ENCODE peak calls at places on chromosomes 1 and 21, in seven cellular contexts. D is fibroblast of mammary gland, E is A549, S is cardiac fibroblast, K is right lobe of liver, X is AG09309, A is psoas muscle. B is an unnamed sample.

GRCh38 chr1:156664949-156665411 is 12.2 kb downstream of the NES start:
- DNase-seq in D (no peak), E (peak), S (peak), K (no peak), X (no peak), A (peak), B (no peak)

GRCh38 chr1:2946291-2946690 is 75.0 kb upstream of the ACTRT2 start:
- DNase-seq in D (no peak), E (no peak), S (no peak), K (peak), X (no peak), A (peak), B (no peak)

GRCh38 chr1:26357121-26357602 is 3.2 kb upstream of the CRYBG2 start:
- DNase-seq in D (no peak), E (no peak), S (no peak), K (no peak), X (no peak), A (no peak), B (no peak)

GRCh38 chr1:30008372-30008997 is 714.9 kb downstream of the MATN1 start:
- DNase-seq in D (no peak), E (no peak), S (no peak), K (no peak), X (no peak), A (no peak), B (no peak)

GRCh38 chr1:219385786-219386427 is 212.2 kb downstream of the LYPLAL1 start:
- DNase-seq in D (peak), E (peak), S (peak), K (peak), X (no peak), A (no peak), B (no peak)

GRCh38 chr1:220925707-220926106 is 46.5 kb downstream of the HLX start:
- DNase-seq in D (no peak), E (no peak), S (no peak), K (no peak), X (no peak), A (no peak), B (no peak)

GRCh38 chr1:116878804-116879477 is 30.8 kb upstream of the PTGFRN start:
- DNase-seq in D (peak), E (no peak), S (peak), K (no peak), X (no peak), A (peak), B (no peak)

GRCh38 chr1:205480349-205481278 is 23.9 kb upstream of the CDK18 start:
- DNase-seq in D (no peak), E (no peak), S (no peak), K (no peak), X (no peak), A (no peak), B (no peak)

GRCh38 chr1:226083303-226084101 is 21.0 kb downstream of the H3-3A start:
- DNase-seq in D (peak), E (peak), S (peak), K (peak), X (no peak), A (peak), B (no peak)

GRCh38 chr1:185681034-185681633 is 53.1 kb upstream of the HMCN1 start:
- DNase-seq in D (peak), E (peak), S (peak), K (no peak), X (no peak), A (no peak), B (no peak)

GRCh38 chr1:226038661-226039060 is 23.9 kb upstream of the H3-3A start:
- DNase-seq in D (no peak), E (no peak), S (no peak), K (no peak), X (no peak), A (no peak), B (no peak)

GRCh38 chr1:109170051-109170775 is 43.5 kb upstream of the SARS1 start:
- DNase-seq in D (no peak), E (no peak), S (peak), K (no peak), X (no peak), A (no peak), B (no peak)

GRCh38 chr21:41641821-41642368 is 125.0 kb downstream of the RIPK4 start:
- DNase-seq in D (peak), E (peak), S (peak), K (no peak), X (peak), A (peak), B (peak)

GRCh38 chr1:209839875-209840491 is 12.2 kb downstream of the UTP25 start:
- DNase-seq in D (peak), E (peak), S (peak), K (no peak), X (peak), A (no peak), B (peak)

GRCh38 chr1:89953072-89953626 is 41.8 kb upstream of the ZNF326 start:
- DNase-seq in D (peak), E (peak), S (peak), K (peak), X (peak), A (peak), B (peak)

GRCh38 chr1:184110253-184111204 is 59.0 kb downstream of the TSEN15 start:
- DNase-seq in D (no peak), E (no peak), S (no peak), K (no peak), X (no peak), A (no peak), B (no peak)

GRCh38 chr1:203145321-203146041 is 18.0 kb downstream of the ADORA1 start:
- DNase-seq in D (no peak), E (no peak), S (no peak), K (no peak), X (no peak), A (no peak), B (no peak)

GRCh38 chr21:45558044-45558721 is 15.9 kb upstream of the SLC19A1 start:
- DNase-seq in D (no peak), E (no peak), S (no peak), K (no peak), X (no peak), A (peak), B (no peak)

GRCh38 chr21:45973475-45974072 is 8.0 kb upstream of the COL6A1 start:
- DNase-seq in D (peak), E (peak), S (peak), K (peak), X (no peak), A (peak), B (no peak)

GRCh38 chr1:246761386-246761785 is 37.2 kb downstream of the SCCPDH start:
- DNase-seq in D (no peak), E (no peak), S (no peak), K (no peak), X (no peak), A (no peak), B (no peak)

GRCh38 chr1:222387020-222387816 is 160.7 kb downstream of the HHIPL2 start:
- DNase-seq in D (no peak), E (peak), S (no peak), K (no peak), X (no peak), A (no peak), B (no peak)

GRCh38 chr1:119116725-119117124 is 23.7 kb downstream of the WARS2 start:
- DNase-seq in D (peak), E (no peak), S (peak), K (no peak), X (no peak), A (no peak), B (no peak)

GRCh38 chr1:94698759-94699502 is 121.2 kb upstream of the SLC44A3 start:
- DNase-seq in D (peak), E (peak), S (peak), K (no peak), X (no peak), A (no peak), B (no peak)

GRCh38 chr1:40690919-40691537 is 476 bp upstream of the NFYC start:
- DNase-seq in D (no peak), E (no peak), S (no peak), K (no peak), X (no peak), A (no peak), B (no peak)

GRCh38 chr1:101451888-101452287 is 215.1 kb downstream of the S1PR1 start:
- DNase-seq in D (no peak), E (no peak), S (no peak), K (no peak), X (no peak), A (no peak), B (no peak)

GRCh38 chr1:104874044-104874443 is 1124.3 kb downstream of the AMY1C start:
- DNase-seq in D (no peak), E (no peak), S (no peak), K (no peak), X (no peak), A (no peak), B (no peak)

GRCh38 chr1:104878203-104878911 is 1128.7 kb downstream of the AMY1C start:
- DNase-seq in D (no peak), E (no peak), S (no peak), K (no peak), X (no peak), A (no peak), B (no peak)
- TF ChIP-seq CTCF in D (no peak), E (no peak), S (no peak), K (no peak), X (no peak), A (no peak), B (no peak)

DNA sequence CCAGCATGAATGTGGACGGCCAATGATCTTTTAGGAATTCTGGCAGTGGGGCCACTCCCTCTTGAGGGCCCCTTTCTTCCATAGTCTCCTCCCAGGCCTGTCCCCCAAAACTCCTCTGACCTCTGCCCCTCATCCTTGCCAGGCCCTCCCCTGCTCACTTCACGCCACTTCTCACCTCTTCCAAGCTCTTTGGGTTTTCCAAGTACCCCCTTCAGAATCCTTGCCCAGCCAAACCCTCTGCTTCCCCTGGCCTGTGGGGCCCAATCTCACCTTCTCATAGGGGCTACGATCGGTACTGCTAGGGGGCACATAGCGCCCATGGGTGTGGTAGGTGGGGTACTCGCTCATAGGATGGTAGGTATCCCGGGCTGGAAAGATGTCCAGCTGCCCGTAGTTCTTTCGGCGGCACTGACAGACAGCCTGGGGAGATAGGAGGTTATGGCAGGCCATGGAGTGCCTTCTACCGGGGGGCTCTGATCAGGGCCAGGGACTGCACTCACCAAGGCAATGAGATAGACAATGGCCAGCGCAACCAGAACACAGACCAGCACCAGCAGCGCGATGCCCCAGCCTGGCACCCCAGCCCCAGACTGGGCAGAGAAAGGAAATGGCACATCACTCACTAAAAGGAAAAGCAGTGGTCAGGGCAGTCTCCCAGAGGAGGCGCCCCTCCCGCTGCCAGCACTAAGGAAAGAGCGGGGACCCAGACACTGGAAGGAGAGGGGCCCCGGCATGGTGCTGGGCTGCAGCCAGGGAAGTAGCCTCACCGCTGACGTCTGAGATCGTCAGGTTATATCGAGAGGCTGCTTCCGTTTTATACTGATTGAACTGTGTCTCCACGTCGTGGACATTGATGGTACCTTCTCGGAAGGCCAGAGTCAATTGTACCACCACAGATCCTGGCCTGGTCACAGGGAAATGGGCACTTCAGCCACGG is 13.6 kb downstream of the TRIM46 start:
- DNase-seq in D (no peak), E (no peak), S (no peak), K (peak), X (no peak), A (peak), B (no peak)
- H3K4me3 ChIP-seq in D (no peak), E (no peak), S (no peak), K (no peak), X (no peak), A (no peak), B (no peak)

GRCh38 chr1:33119532-33120217 is 38.7 kb downstream of the AZIN2 start:
- DNase-seq in D (peak), E (no peak), S (no peak), K (no peak), X (no peak), A (no peak), B (no peak)
- TF ChIP-seq CTCF in D (peak), E (no peak), S (peak), K (no peak), X (no peak), A (no peak), B (no peak)

DNA sequence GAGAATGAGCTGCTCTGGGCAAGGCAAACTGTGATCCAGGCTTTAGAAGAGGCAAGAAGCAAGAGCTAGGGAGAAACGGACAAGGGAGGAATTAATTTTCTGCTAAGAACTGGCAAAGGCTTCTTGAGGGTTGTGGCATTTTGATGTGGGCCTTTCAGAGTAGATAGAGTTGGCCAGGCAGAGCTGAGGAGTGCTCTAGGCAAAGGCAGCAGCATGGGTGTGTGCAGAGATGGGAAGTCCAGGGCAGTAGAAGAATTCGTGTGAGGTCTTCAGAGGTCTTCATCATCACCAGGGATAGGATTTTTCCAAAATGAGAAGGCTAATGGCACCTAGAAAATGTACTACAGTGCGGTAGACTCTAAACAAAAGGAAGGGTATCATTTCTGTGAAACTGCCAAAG is 237.8 kb downstream of the LTN1 start:
- DNase-seq in D (no peak), E (no peak), S (peak), K (no peak), X (no peak), A (no peak), B (no peak)
- H3K4me3 ChIP-seq in D (no peak), E (no peak), S (no peak), K (no peak), X (no peak), A (no peak), B (no peak)

GRCh38 chr1:19396280-19396679 is 84.2 kb downstream of the SLC66A1 start:
- DNase-seq in D (no peak), E (no peak), S (no peak), K (no peak), X (no peak), A (no peak), B (no peak)

GRCh38 chr1:19397217-19397945 is 85.3 kb downstream of the SLC66A1 start:
- DNase-seq in D (no peak), E (no peak), S (no peak), K (no peak), X (no peak), A (no peak), B (no peak)

GRCh38 chr1:19398309-19398760 is 86.2 kb downstream of the SLC66A1 start:
- DNase-seq in D (peak), E (no peak), S (peak), K (no peak), X (peak), A (no peak), B (no peak)

GRCh38 chr1:19393051-19393450 is 80.9 kb downstream of the SLC66A1 start:
- DNase-seq in D (no peak), E (no peak), S (no peak), K (no peak), X (no peak), A (no peak), B (no peak)

DNA sequence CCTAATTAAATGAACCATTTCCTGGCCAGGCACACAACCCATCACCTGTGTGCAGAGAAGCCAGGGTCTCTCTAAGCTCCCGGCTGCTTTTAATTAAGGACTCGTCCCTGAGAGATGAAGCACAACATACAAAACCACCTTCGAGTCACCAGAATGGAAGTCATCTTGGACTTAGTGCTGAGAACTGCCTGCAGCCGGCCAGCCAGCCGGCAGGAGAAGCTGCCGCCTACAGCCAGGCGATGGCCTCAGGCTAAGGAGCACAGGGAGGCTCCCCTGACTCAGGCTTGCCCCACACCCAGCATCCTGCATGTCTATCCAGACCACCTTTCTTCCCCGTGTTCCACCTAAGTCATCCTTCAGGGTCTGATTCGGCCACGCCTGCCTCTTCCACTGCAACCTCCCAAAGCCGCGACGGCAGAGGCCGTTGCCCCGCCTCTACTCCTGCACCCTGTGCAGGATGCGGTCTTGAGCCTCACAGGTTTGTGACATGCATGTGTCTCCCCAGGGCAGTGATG is 83.6 kb downstream of the SLC66A1 start:
- DNase-seq in D (peak), E (no peak), S (no peak), K (no peak), X (peak), A (no peak), B (no peak)
- TF ChIP-seq CTCF in D (peak), E (no peak), S (no peak), K (no peak), X (peak), A (no peak), B (no peak)

DNA sequence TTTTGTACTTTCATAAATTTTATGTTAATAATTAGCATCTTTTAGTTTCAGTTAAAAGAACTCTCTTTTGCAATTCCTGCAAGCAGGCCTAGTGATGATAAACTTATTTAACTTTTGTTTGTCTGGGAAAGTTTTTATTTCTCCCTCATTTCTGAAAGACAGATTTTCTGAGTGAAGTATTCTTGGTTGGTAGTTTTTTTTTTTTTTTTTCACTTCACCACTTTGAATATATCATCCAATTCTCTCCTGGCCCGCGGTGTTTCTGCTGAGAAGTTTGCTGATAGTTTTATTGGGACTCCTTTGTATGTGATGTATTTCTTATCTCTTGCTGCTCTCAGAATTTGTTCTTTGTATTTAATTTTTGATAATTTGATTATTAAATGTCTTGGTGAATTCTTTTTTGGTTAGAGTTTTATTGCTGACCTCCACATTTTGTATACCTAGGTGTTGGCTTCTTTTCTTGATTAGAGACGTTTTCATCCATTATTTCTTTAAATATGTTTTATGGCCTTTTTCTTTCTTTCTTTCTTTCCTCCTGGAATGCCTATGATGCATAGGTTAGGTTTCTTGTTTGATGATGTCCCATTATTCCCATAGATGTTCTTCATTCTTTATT is 45.9 kb downstream of the BRINP2 start:
- DNase-seq in D (no peak), E (no peak), S (no peak), K (no peak), X (no peak), A (no peak), B (no peak)
- H3K4me3 ChIP-seq in D (no peak), E (no peak), S (no peak), K (no peak), X (no peak), A (no peak), B (no peak)

DNA sequence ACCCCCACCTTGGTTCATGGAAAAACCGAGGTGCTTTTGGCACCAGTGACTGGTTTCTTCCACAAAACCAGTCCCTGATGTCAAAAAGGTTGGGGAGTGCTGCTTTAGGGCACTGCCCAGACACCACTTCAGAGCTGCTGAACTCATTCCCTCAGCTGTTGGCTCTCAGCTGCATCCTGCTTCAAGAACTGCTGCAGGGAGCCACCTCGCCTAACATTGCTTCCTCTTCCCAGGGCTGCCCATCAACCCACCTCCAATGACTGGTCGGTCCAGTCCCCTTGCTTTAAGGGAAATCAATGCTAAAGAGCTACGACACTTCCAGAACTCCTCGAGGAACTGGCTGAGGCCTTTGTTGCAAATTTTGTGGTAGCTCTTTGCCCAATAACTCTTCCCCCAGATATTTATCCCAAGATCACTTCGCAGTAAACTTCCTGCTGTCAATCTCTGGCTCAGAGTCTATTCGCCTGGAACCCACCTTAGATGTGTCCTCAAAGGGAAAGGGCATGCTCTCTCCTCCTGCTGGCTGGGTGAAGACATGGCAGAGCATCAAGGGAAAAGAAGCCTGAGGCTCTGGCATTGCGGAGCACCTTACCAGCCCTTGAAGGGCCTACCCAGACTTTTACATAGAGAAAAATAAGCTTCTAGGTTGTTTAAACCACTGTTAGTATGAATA is 29.0 kb downstream of the C1orf52 start:
- DNase-seq in D (no peak), E (peak), S (no peak), K (no peak), X (no peak), A (no peak), B (no peak)
- TF ChIP-seq CTCF in D (peak), E (no peak), S (peak), K (no peak), X (peak), A (no peak), B (peak)

DNA sequence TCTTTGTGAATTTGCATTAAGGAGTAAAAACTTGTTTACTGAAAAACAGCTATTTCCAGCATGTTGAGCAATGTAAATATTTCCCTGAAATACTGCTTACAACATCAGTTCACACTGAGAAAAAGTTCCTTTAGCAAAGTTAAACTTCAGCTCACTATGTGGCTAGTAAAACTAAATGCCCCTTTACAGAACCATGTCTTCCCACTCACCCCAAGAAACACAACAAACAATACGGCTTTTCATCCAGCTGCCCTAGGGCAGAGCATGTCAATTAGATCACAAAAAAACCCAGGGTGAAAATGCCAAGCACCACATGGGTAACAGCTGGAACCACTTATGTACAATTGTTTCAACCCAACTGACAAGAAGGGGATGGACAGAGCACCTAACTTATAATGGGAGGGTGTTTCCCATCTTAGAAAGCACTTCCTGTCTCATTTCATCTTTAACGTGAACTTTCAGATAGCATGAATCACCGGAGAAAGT is 6.7 kb downstream of the NID1 start:
- DNase-seq in D (peak), E (no peak), S (peak), K (no peak), X (no peak), A (no peak), B (no peak)
- H3K4me3 ChIP-seq in D (no peak), E (no peak), S (no peak), K (peak), X (no peak), A (peak), B (no peak)

B was measured in epithelial cell of proximal tubule.